ENCODE peak calls at places on chromosomes 7 and 10, in six cellular contexts. S is AG04450, M is left ventricle myocardium inferior, Q is IMR-90, U is pancreas, W is ovary. B is an unnamed sample.

GRCh38 chr10:92432596-92432995 is 141.3 kb downstream of the IDE start:
- DNase-seq in Q (no peak), U (no peak), S (no peak), W (no peak), M (no peak), B (no peak)

GRCh38 chr7:124671976-124672375 is 93.6 kb downstream of the GPR37 start:
- DNase-seq in W (no peak), U (no peak), Q (no peak), S (no peak), M (no peak), B (no peak)

GRCh38 chr10:59181668-59182067 is 5.2 kb downstream of the PHYHIPL start:
- DNase-seq in S (no peak), Q (peak; percentile 43), M (no peak), U (no peak), W (no peak), B (no peak)

GRCh38 chr10:72509206-72509799 is 116.6 kb downstream of the MICU1 start:
- DNase-seq in W (no peak), S (no peak), U (no peak), M (no peak), Q (peak; percentile 17), B (no peak)

GRCh38 chr10:18238875-18239485 is 98.8 kb downstream of the CACNB2 start:
- DNase-seq in Q (peak; percentile 70), S (peak; percentile 39), W (no peak), M (no peak), U (no peak), B (no peak)

GRCh38 chr10:44327461-44327860 is 57.4 kb downstream of the CXCL12 start:
- DNase-seq in W (no peak), S (no peak), Q (no peak), U (no peak), M (no peak), B (no peak)

GRCh38 chr7:115249080-115249479 is 327.2 kb downstream of the MDFIC start:
- DNase-seq in W (no peak), S (peak; percentile 27), M (no peak), U (no peak), Q (peak; percentile 53), B (no peak)

GRCh38 chr7:70071786-70072185 is 473.5 kb downstream of the AUTS2 start:
- DNase-seq in S (no peak), W (no peak), U (no peak), M (no peak), Q (no peak), B (no peak)

GRCh38 chr7:74043523-74043951 is 15.6 kb downstream of the ELN start:
- DNase-seq in Q (peak; percentile 64), W (no peak), U (no peak), S (peak; percentile 44), M (no peak), B (no peak)

GRCh38 chr10:75663947-75664664 is 232.7 kb downstream of the LRMDA start:
- DNase-seq in Q (no peak), M (no peak), S (no peak), U (no peak), W (no peak), B (no peak)

GRCh38 chr10:89373916-89374711 is 3.7 kb upstream of the IFIT1B start:
- DNase-seq in W (peak; percentile 77), Q (peak; percentile 94), U (no peak), M (peak; percentile 69), S (no peak), B (peak; percentile 78)

GRCh38 chr10:89382757-89383156 is 4.9 kb downstream of the IFIT1B start:
- DNase-seq in W (no peak), U (no peak), M (no peak), Q (peak; percentile 18), S (no peak), B (no peak)

GRCh38 chr10:89374716-89375115 is 3.1 kb upstream of the IFIT1B start:
- DNase-seq in Q (no peak), S (no peak), W (no peak), M (no peak), U (no peak), B (no peak)

DNA sequence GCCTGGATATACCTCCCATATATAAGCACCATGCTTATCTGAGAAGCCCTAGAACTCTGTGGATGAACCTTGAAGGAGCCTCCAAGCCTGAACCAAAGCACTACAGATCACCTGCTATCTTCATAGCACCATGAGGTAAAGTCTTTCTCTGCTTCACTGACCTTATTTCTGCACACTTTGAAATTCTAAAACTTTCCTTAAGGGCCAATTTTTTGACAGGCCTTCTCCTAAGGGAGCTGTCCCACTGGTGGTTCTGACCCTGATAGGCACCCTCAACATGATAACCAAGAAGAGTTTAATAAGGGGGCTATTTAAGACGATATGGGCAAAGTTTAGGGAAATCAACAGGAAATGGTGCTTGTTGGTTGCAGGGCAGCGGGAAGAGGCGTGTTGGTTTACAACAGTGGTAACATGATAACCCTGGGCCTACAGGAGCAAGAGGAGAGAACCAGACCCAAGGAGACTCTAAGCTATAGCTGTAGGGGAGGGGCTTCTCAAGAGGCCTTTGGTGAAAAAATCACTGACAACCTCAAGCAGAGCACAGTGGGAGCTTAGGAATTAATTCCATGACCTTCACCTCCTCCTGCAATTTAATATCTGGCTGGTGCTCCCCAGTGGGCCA is at the start of gene IFIT1B:
- DNase-seq in M (no peak), U (no peak), W (no peak), Q (no peak), S (no peak), B (no peak)
- H3K4me3 ChIP-seq in M (no peak within 1 kb of the TSS), U (no peak within 1 kb of the TSS), W (no peak within 1 kb of the TSS), Q (no peak within 1 kb of the TSS), S (no peak within 1 kb of the TSS), B (no peak within 1 kb of the TSS)

GRCh38 chr10:89425000-89425399 is 10.6 kb downstream of the IFIT5 start:
- DNase-seq in Q (no peak), W (no peak), S (no peak), M (no peak), U (no peak), B (no peak)

GRCh38 chr10:89428873-89429272 is 14.5 kb downstream of the IFIT5 start:
- DNase-seq in W (no peak), S (no peak), U (no peak), Q (no peak), M (no peak), B (no peak)

GRCh38 chr10:89427629-89428028 is 13.3 kb downstream of the IFIT5 start:
- DNase-seq in U (no peak), Q (peak; percentile 88), M (no peak), S (peak; percentile 48), W (no peak), B (no peak)

GRCh38 chr10:89421018-89421476 is 6.7 kb downstream of the IFIT5 start:
- DNase-seq in S (no peak), M (no peak), U (no peak), Q (no peak), W (no peak), B (no peak)

DNA sequence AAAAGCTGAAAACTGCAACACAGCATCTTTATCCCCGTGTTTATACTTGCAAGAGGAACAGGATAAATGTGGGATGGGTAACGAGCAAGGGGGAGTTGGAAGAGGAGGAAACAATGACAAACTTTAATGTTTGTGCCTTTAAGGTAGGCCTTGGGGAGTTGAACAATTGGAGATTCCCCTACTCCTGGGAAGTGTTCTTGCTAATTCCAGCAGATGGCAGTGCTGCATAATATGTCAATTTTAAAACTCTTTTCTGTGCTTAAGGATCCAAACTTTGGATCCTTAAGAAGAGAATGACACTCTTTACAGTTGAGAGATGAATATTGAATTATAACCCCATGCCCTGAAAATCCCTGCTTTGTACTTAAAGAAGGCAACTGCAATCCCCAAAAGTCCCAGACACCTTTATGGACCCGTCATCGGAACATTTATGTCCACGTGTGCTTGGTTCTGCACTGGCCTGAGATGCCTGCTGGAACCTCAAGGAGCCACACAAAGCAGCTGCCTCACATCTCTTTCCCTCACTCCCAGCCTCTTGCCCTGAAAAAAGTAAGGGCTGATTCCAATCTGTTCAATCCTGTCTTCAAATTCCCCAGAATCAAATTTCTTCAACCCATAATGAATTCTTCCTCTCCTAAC is 12.0 kb downstream of the IFIT5 start:
- DNase-seq in S (peak; percentile 50), U (no peak), Q (peak; percentile 75), W (no peak), M (no peak), B (no peak)
- TF ChIP-seq CTCF in S (peak; percentile 84), U (peak; percentile 64), Q (peak; percentile 89), W (peak; percentile 78), M (peak; percentile 91), B (peak; percentile 73)

GRCh38 chr7:6228865-6229264 is 43.6 kb downstream of the CYTH3 start:
- DNase-seq in W (no peak), U (no peak), Q (peak; percentile 74), S (no peak), M (no peak), B (no peak)
- H3K4me3 ChIP-seq in W (no peak overlapping the region), U (no peak overlapping the region), Q (no peak overlapping the region), S (peak overlapping the region; percentile 17), M (peak overlapping the region; percentile 38), B (no peak overlapping the region)

GRCh38 chr10:127815147-127815546 is 77.6 kb downstream of the CLRN3 start:
- DNase-seq in S (no peak), Q (no peak), U (no peak), M (no peak), W (no peak), B (no peak)

GRCh38 chr10:127813290-127813689 is 76.3 kb downstream of the FOXI2 start:
- DNase-seq in M (no peak), W (no peak), Q (no peak), U (no peak), S (no peak), B (no peak)
- TF ChIP-seq CTCF in M (peak; percentile 15), W (peak; percentile 59), Q (no peak), U (no peak), S (no peak), B (no peak)

DNA sequence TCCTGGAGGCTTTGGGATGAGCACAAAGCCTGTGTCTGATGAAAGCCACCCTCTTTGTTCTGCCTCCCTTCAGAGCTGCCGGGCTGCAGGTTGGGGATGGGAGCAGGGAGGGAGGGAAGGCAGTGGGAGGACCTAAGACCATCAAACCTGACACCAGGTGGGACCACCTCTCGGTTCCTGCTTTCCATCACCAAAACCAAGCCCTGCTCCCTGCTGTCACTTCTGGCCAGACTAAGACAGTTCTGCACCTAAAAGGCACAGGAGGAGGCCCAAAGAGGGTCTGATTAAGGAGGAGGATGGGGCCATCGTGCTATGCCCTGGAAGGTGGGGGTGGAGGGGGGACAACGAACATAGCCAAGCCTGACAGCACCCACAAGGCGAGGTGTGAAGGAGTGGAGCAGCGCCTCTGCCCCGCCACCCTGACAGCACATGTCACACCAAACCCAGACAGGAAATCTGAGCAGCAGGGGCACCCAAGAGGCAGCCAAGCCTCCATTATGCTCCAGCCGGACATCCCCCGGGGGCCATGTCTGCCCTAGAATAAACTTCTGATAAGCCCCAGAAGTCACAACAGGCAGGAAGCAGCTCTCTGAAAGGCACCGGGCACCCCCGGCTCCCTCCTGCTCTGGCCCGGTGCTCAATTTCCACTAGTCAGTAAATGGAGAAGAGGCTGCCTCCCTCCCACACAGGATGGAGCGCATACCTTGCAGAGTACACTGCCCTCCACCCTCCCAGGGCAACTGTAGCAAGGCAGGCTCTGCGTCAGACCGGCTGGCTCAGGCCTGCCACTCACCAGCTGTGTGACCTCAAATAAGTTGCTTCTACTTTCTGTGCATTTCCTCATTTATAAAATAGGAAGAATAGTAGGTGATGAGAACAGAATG is 48.9 kb downstream of the DLG5 start:
- DNase-seq in M (peak; percentile 28), Q (peak; percentile 82), W (peak; percentile 55), S (peak; percentile 42), U (no peak), B (no peak)
- H3K4me3 ChIP-seq in M (no peak overlapping the region), Q (no peak overlapping the region), W (no peak overlapping the region), S (no peak overlapping the region), U (no peak overlapping the region), B (no peak overlapping the region)

DNA sequence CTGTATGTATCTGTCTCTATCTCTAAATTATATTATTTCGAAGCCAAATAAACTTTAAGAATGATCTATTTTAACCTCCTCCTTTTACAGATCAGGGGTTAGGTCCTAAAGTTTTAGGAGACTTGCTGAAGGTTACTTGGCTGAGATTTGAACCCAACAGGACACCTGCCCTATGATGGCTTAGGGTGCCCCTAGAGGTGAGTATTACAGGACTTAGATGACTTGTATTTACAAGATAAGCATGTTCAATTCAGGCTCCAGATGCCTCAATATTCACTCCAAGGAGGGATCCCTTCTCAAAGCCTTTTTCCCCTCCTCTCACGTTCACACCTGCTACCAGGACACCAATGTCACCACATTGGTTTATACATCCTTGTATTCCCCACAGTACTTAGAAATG is 872.4 kb upstream of the AUTS2 start:
- DNase-seq in Q (no peak), S (no peak), W (no peak), U (no peak), M (no peak), B (no peak)
- TF ChIP-seq CTCF in Q (no peak), S (peak; percentile 10), W (no peak), U (no peak), M (no peak), B (no peak)